ENCODE peak calls at places on chromosome 10, in ten cellular contexts. F is T1000; C is IMR-90; V is A549; B is skeletal muscle cell; T is mesothelial cell of epicardium; P is GM12892; H is CD4-positive, alpha-beta T cell; I is aorta; S is uterus. Y is an unnamed sample.

GRCh38 chr10:34145751-34146150 is 669.3 kb downstream of the PARD3 start:
- DNase-seq in F (no peak), C (peak), V (no peak), B (no peak), T (no peak), P (no peak), H (no peak), I (no peak), S (no peak), Y (peak)

GRCh38 chr10:86188796-86189558 is 177.6 kb downstream of the GRID1 start:
- DNase-seq in F (no peak), C (no peak), V (no peak), B (no peak), T (no peak), P (no peak), H (no peak), I (no peak), S (peak), Y (no peak)

GRCh38 chr10:33247221-33247907 is 87.1 kb downstream of the NRP1 start:
- DNase-seq in F (no peak), C (no peak), V (no peak), B (no peak), T (no peak), P (no peak), H (no peak), I (no peak), S (no peak), Y (no peak)

GRCh38 chr10:60280475-60280874 is 109.2 kb downstream of the ANK3 start:
- DNase-seq in F (no peak), C (no peak), V (no peak), B (no peak), T (no peak), P (no peak), H (no peak), I (no peak), S (no peak), Y (peak)

GRCh38 chr10:21687197-21687993 is 153.4 kb downstream of the MLLT10 start:
- DNase-seq in F (no peak), C (peak), V (no peak), B (peak), T (no peak), P (no peak), H (no peak), I (no peak), S (no peak), Y (peak)

GRCh38 chr10:114703377-114704125 is 45.5 kb upstream of the ABLIM1 start:
- DNase-seq in F (no peak), C (peak), V (peak), B (no peak), T (no peak), P (no peak), H (peak), I (no peak), S (no peak), Y (no peak)

GRCh38 chr10:95655571-95656290 is 780 bp downstream of the ALDH18A1 start:
- DNase-seq in F (no peak), C (peak), V (peak), B (no peak), T (no peak), P (no peak), H (no peak), I (no peak), S (no peak), Y (peak)

GRCh38 chr10:81570349-81570748 is 304.6 kb upstream of the NRG3 start:
- DNase-seq in F (no peak), C (no peak), V (no peak), B (no peak), T (no peak), P (no peak), H (no peak), I (no peak), S (no peak), Y (no peak)

GRCh38 chr10:113056468-113057021 is 106.5 kb downstream of the TCF7L2 start:
- DNase-seq in F (peak), C (peak), V (no peak), B (peak), T (no peak), P (no peak), H (no peak), I (peak), S (no peak), Y (peak)

GRCh38 chr10:11755512-11756247 is 13.5 kb downstream of the ECHDC3 start:
- DNase-seq in F (no peak), C (no peak), V (no peak), B (no peak), T (no peak), P (no peak), H (no peak), I (no peak), S (no peak), Y (no peak)

GRCh38 chr10:17548162-17548561 is 69.0 kb downstream of the HACD1 start:
- DNase-seq in F (no peak), C (no peak), V (no peak), B (no peak), T (no peak), P (no peak), H (no peak), I (no peak), S (no peak), Y (peak)